ENCODE peak calls at places on chromosomes 1 and 21, in four cellular contexts. One of them, this sample, is unnamed.
A peak's percentile ranks its signal among the peaks of the same experiment; 100 is the strongest.

GRCh38 chr1:206529425-206529824 is 22.1 kb downstream of the RASSF5 start:
- DNase-seq in HepG2: no peak
- DNase-seq in K562: no peak
- DNase-seq in A549: no peak
- DNase-seq in this sample: no peak

GRCh38 chr1:119093721-119094120 is 46.7 kb downstream of the WARS2 start:
- DNase-seq in HepG2: no peak
- DNase-seq in K562: no peak
- DNase-seq in A549: no peak
- DNase-seq in this sample: no peak

GRCh38 chr1:3029991-3030662 is 8.9 kb downstream of the ACTRT2 start:
- DNase-seq in K562: no peak
- DNase-seq in HepG2: no peak
- DNase-seq in A549: no peak
- DNase-seq in this sample: no peak

GRCh38 chr1:210754931-210755670 is 378.8 kb downstream of the KCNH1 start:
- DNase-seq in K562: no peak
- DNase-seq in HepG2: no peak
- DNase-seq in A549: no peak
- DNase-seq in this sample: no peak

GRCh38 chr21:32136546-32136945 is 142.3 kb downstream of the MIS18A start:
- DNase-seq in HepG2: no peak
- DNase-seq in A549: no peak
- DNase-seq in K562: no peak
- DNase-seq in this sample: no peak

GRCh38 chr1:229863651-229864545 is 203.1 kb upstream of the GALNT2 start:
- DNase-seq in A549: no peak
- DNase-seq in K562: no peak
- DNase-seq in HepG2: no peak
- DNase-seq in this sample: no peak

GRCh38 chr1:81800741-81801031 is at the start of gene ADGRL2:
- DNase-seq in A549: no peak
- DNase-seq in HepG2: no peak
- DNase-seq in K562: no peak
- DNase-seq in this sample: no peak

GRCh38 chr21:33372582-33372981 is 30.6 kb upstream of the IFNGR2 start:
- DNase-seq in HepG2: no peak
- DNase-seq in A549: no peak
- DNase-seq in K562: no peak
- DNase-seq in this sample: no peak

GRCh38 chr21:30126575-30126974 is 40.0 kb downstream of the CLDN17 start:
- DNase-seq in K562: no peak
- DNase-seq in HepG2: no peak
- DNase-seq in A549: no peak
- DNase-seq in this sample: no peak

GRCh38 chr1:163131981-163132380 is 62.8 kb downstream of the RGS4 start:
- DNase-seq in A549: no peak
- DNase-seq in K562: no peak
- DNase-seq in HepG2: no peak
- DNase-seq in this sample: peak; percentile 16

GRCh38 chr1:224304767-224305166 is 25.2 kb downstream of the NVL start:
- DNase-seq in A549: no peak
- DNase-seq in HepG2: no peak
- DNase-seq in K562: no peak
- DNase-seq in this sample: no peak

GRCh38 chr1:196680107-196680506 is 28.3 kb downstream of the CFH start:
- DNase-seq in HepG2: no peak
- DNase-seq in A549: no peak
- DNase-seq in K562: no peak
- DNase-seq in this sample: no peak
- TF ChIP-seq NR3C1 in HepG2: no peak
- TF ChIP-seq NR3C1 in A549: no peak
- TF ChIP-seq NR3C1 in K562: no peak
- TF ChIP-seq NR3C1 in this sample: no peak

GRCh38 chr1:45297604-45298356 is 28.9 kb upstream of the HPDL start:
- DNase-seq in A549: no peak
- DNase-seq in K562: no peak
- DNase-seq in HepG2: peak; percentile 87
- DNase-seq in this sample: no peak

GRCh38 chr1:45302505-45303331 is 24.0 kb upstream of the HPDL start:
- DNase-seq in A549: no peak
- DNase-seq in K562: no peak
- DNase-seq in HepG2: no peak
- DNase-seq in this sample: no peak

GRCh38 chr1:45299296-45299695 is 27.4 kb upstream of the HPDL start:
- DNase-seq in K562: no peak
- DNase-seq in HepG2: no peak
- DNase-seq in A549: no peak
- DNase-seq in this sample: no peak

GRCh38 chr1:45300669-45300997 is 26.1 kb upstream of the HPDL start:
- DNase-seq in HepG2: no peak
- DNase-seq in K562: no peak
- DNase-seq in A549: no peak
- DNase-seq in this sample: no peak

GRCh38 chr1:45299981-45300668 is 26.6 kb upstream of the HPDL start:
- DNase-seq in HepG2: peak; percentile 80
- DNase-seq in A549: peak; percentile 50
- DNase-seq in K562: peak; percentile 65
- DNase-seq in this sample: no peak
- TF ChIP-seq NR3C1 in HepG2: no peak
- TF ChIP-seq NR3C1 in A549: no peak
- TF ChIP-seq NR3C1 in K562: no peak
- TF ChIP-seq NR3C1 in this sample: no peak

GRCh38 chr1:161936786-161937185 is 86.9 kb downstream of the OLFML2B start:
- DNase-seq in HepG2: no peak
- DNase-seq in K562: no peak
- DNase-seq in A549: no peak
- DNase-seq in this sample: no peak

GRCh38 chr1:161934278-161934608 is 89.4 kb downstream of the OLFML2B start:
- DNase-seq in A549: no peak
- DNase-seq in HepG2: no peak
- DNase-seq in K562: no peak
- DNase-seq in this sample: no peak

GRCh38 chr1:161935264-161935663 is 88.4 kb downstream of the OLFML2B start:
- DNase-seq in A549: no peak
- DNase-seq in K562: no peak
- DNase-seq in HepG2: no peak
- DNase-seq in this sample: no peak

GRCh38 chr1:161932668-161933067 is 91.0 kb downstream of the OLFML2B start:
- DNase-seq in A549: no peak
- DNase-seq in K562: no peak
- DNase-seq in HepG2: no peak
- DNase-seq in this sample: no peak

GRCh38 chr1:161933592-161934277 is 89.9 kb downstream of the OLFML2B start:
- DNase-seq in K562: no peak
- DNase-seq in HepG2: no peak
- DNase-seq in A549: no peak
- DNase-seq in this sample: no peak
- TF ChIP-seq NR3C1 in K562: no peak
- TF ChIP-seq NR3C1 in HepG2: no peak
- TF ChIP-seq NR3C1 in A549: no peak
- TF ChIP-seq NR3C1 in this sample: no peak

DNA sequence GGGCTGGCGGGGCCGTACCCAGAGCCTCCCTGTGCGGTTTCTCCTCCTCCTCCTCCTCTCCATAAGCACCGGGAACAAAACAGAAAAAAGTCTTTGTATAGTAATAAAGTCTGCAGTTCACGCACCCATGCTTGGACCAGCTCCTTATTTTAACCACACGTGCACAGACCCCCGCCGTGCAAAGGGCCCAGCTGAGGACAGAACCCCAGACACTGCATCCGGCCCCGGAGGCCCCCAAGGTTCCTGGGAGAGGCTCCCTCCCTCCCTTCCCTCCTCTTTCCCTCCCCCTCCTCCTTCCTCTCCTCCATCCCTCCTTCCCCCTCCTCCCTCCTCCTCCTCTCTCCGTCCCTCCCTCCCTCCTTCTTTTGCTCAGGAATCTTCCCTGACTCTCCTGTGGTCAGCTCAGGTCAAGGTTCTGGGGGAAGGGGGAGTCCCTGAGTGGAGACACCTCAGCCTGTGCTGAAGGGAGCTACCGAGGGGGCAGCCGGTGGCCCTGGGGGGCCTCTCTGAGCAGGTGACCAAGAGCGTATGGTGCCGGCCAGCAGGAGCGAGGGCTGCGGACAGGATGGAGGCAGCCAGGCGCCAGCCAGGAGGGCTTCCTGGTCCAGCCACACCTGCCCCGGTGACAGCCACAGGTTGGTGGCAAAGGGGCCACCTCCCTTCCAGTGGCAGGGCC is 3.3 kb upstream of the TTLL10 start:
- DNase-seq in HepG2: no peak
- DNase-seq in A549: no peak
- DNase-seq in K562: peak; percentile 12
- DNase-seq in this sample: peak; percentile 10
- TF ChIP-seq NR3C1 in HepG2: no peak
- TF ChIP-seq NR3C1 in A549: no peak
- TF ChIP-seq NR3C1 in K562: no peak
- TF ChIP-seq NR3C1 in this sample: no peak

GRCh38 chr1:61050541-61051454 is 31.6 kb upstream of the NFIA start:
- DNase-seq in HepG2: no peak
- DNase-seq in A549: peak; percentile 28
- DNase-seq in K562: peak; percentile 79
- DNase-seq in this sample: peak; percentile 53

GRCh38 chr1:61049850-61050540 is 32.4 kb upstream of the NFIA start:
- DNase-seq in A549: peak; percentile 80
- DNase-seq in K562: peak; percentile 79
- DNase-seq in HepG2: peak; percentile 70
- DNase-seq in this sample: peak; percentile 97

GRCh38 chr1:61043010-61043820 is 39.1 kb upstream of the NFIA start:
- DNase-seq in A549: peak; percentile 59
- DNase-seq in HepG2: peak; percentile 37
- DNase-seq in K562: no peak
- DNase-seq in this sample: peak; percentile 96

GRCh38 chr1:61046434-61046833 is 35.9 kb upstream of the NFIA start:
- DNase-seq in K562: no peak
- DNase-seq in HepG2: no peak
- DNase-seq in A549: no peak
- DNase-seq in this sample: no peak

GRCh38 chr1:61047061-61047460 is 35.3 kb upstream of the NFIA start:
- DNase-seq in HepG2: no peak
- DNase-seq in A549: no peak
- DNase-seq in K562: no peak
- DNase-seq in this sample: no peak
- TF ChIP-seq NR3C1 in HepG2: no peak
- TF ChIP-seq NR3C1 in A549: no peak
- TF ChIP-seq NR3C1 in K562: no peak
- TF ChIP-seq NR3C1 in this sample: no peak

GRCh38 chr21:46340998-46341397 is 17.0 kb downstream of the PCNT start:
- DNase-seq in K562: no peak
- DNase-seq in A549: no peak
- DNase-seq in HepG2: no peak
- DNase-seq in this sample: no peak
- TF ChIP-seq NR3C1 in K562: no peak
- TF ChIP-seq NR3C1 in A549: no peak
- TF ChIP-seq NR3C1 in HepG2: no peak
- TF ChIP-seq NR3C1 in this sample: no peak

DNA sequence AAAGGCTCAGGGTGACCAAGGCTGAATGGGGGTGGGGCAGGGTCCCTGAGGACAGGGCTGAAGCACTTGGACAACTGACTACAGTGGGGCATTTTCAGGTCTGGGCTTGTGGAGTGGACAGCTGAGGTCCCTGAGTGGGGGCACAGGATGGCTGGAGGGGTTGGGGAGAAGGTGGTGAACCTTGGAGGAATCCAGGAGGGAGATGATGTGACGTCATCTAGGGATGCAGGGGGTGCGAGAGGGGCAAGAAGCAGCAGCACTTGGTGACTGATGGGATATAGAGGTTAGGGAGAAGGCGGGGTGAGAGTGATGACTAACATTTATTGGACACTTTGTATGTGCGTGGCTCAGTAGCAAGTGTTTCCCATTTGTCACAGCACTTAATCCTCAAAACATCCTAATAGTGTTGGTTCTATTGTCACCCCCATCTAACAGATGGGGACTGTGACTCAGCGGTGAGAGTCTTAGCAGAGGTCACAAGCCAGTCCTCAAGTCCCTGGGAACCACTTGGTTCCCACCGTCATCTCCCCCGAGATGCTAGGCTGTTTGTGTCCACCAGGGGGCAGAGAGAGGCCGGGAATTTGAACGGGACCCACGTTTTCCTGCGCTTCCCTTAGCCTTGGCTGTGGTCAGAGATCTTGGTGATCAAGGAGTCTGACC is 27.9 kb upstream of the BMP8B start:
- DNase-seq in HepG2: peak; percentile 49
- DNase-seq in K562: peak; percentile 84
- DNase-seq in A549: peak; percentile 44
- DNase-seq in this sample: peak; percentile 67
- TF ChIP-seq NR3C1 in HepG2: no peak
- TF ChIP-seq NR3C1 in K562: no peak
- TF ChIP-seq NR3C1 in A549: no peak
- TF ChIP-seq NR3C1 in this sample: no peak

GRCh38 chr1:77538956-77539509 is 143.4 kb downstream of the ZZZ3 start:
- DNase-seq in HepG2: peak; percentile 12
- DNase-seq in K562: no peak
- DNase-seq in A549: peak; percentile 39
- DNase-seq in this sample: no peak
- TF ChIP-seq NR3C1 in HepG2: no peak
- TF ChIP-seq NR3C1 in K562: no peak
- TF ChIP-seq NR3C1 in A549: no peak
- TF ChIP-seq NR3C1 in this sample: no peak

DNA sequence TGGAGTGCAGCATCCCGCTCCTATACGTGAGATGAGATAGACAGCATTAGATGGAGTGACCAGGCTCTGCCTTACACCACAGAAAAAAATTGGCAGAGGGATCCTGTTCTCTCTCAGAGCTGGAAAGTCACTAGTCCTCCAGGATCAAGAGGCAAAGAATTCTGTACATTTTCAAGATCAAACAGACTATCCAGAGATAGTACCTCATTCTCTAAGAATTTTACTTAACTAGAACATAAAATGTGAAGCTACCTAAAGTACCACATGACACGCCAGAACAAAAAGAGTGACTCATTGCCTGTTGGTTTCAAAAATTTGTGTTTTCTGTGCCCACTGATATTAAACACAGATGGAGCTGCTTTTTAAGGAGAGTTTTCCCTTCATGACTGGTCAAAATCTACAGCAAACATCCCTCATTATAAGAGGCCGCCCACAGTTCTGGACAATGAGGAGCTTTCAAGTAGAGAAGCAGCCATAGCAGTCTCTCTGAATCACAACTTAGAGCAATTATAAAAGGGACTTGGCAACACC is 32.3 kb downstream of the CD160 start:
- DNase-seq in HepG2: no peak
- DNase-seq in K562: no peak
- DNase-seq in A549: no peak
- DNase-seq in this sample: no peak
- TF ChIP-seq NR3C1 in HepG2: no peak
- TF ChIP-seq NR3C1 in K562: no peak
- TF ChIP-seq NR3C1 in A549: no peak
- TF ChIP-seq NR3C1 in this sample: no peak

This sample was measured in WTC11.